ENCODE peak calls at places on chromosome 10, in eight cellular contexts. One of them, this sample, is unnamed.

GRCh38 chr10:80197972-80198591 is 7.3 kb downstream of the ANXA11 start:
- DNase-seq in kidney epithelial cell: no peak
- DNase-seq in esophagus muscularis mucosa: no peak
- DNase-seq in HL-60: no peak
- DNase-seq in astrocyte of the cerebellum: no peak
- DNase-seq in IMR-90: no peak
- DNase-seq in fibroblast of the aortic adventitia: no peak
- DNase-seq in heart right ventricle: no peak
- DNase-seq in this sample: no peak

GRCh38 chr10:103513383-103514060 is 20.0 kb downstream of the NEURL1 start:
- DNase-seq in kidney epithelial cell: no peak
- DNase-seq in esophagus muscularis mucosa: no peak
- DNase-seq in HL-60: no peak
- DNase-seq in astrocyte of the cerebellum: no peak
- DNase-seq in IMR-90: no peak
- DNase-seq in fibroblast of the aortic adventitia: no peak
- DNase-seq in heart right ventricle: no peak
- DNase-seq in this sample: no peak

GRCh38 chr10:35580421-35580770 is 24.7 kb upstream of the GJD4 start:
- DNase-seq in kidney epithelial cell: no peak
- DNase-seq in esophagus muscularis mucosa: no peak
- DNase-seq in HL-60: no peak
- DNase-seq in astrocyte of the cerebellum: no peak
- DNase-seq in IMR-90: no peak
- DNase-seq in fibroblast of the aortic adventitia: no peak
- DNase-seq in heart right ventricle: no peak
- DNase-seq in this sample: no peak

GRCh38 chr10:69854685-69855345 is 53.1 kb downstream of the COL13A1 start:
- DNase-seq in kidney epithelial cell: no peak
- DNase-seq in esophagus muscularis mucosa: no peak
- DNase-seq in HL-60: no peak
- DNase-seq in astrocyte of the cerebellum: no peak
- DNase-seq in IMR-90: no peak
- DNase-seq in fibroblast of the aortic adventitia: no peak
- DNase-seq in heart right ventricle: no peak
- DNase-seq in this sample: no peak

GRCh38 chr10:121002586-121003205 is 151.5 kb downstream of the WDR11 start:
- DNase-seq in kidney epithelial cell: no peak
- DNase-seq in esophagus muscularis mucosa: no peak
- DNase-seq in HL-60: no peak
- DNase-seq in astrocyte of the cerebellum: no peak
- DNase-seq in IMR-90: no peak
- DNase-seq in fibroblast of the aortic adventitia: no peak
- DNase-seq in heart right ventricle: no peak
- DNase-seq in this sample: no peak

GRCh38 chr10:129470103-129470851 is 3.2 kb downstream of the MGMT start:
- DNase-seq in kidney epithelial cell: no peak
- DNase-seq in esophagus muscularis mucosa: peak; percentile 74
- DNase-seq in HL-60: no peak
- DNase-seq in astrocyte of the cerebellum: no peak
- DNase-seq in IMR-90: no peak
- DNase-seq in fibroblast of the aortic adventitia: no peak
- DNase-seq in heart right ventricle: no peak
- DNase-seq in this sample: no peak

GRCh38 chr10:15293862-15294835 is 76.9 kb downstream of the FAM171A1 start:
- DNase-seq in kidney epithelial cell: no peak
- DNase-seq in esophagus muscularis mucosa: no peak
- DNase-seq in HL-60: no peak
- DNase-seq in astrocyte of the cerebellum: peak; percentile 53
- DNase-seq in IMR-90: peak; percentile 25
- DNase-seq in fibroblast of the aortic adventitia: peak; percentile 50
- DNase-seq in heart right ventricle: no peak
- DNase-seq in this sample: no peak

GRCh38 chr10:95414844-95415545 is 124.2 kb upstream of the PDLIM1 start:
- DNase-seq in kidney epithelial cell: no peak
- DNase-seq in esophagus muscularis mucosa: no peak
- DNase-seq in HL-60: no peak
- DNase-seq in astrocyte of the cerebellum: no peak
- DNase-seq in IMR-90: no peak
- DNase-seq in fibroblast of the aortic adventitia: no peak
- DNase-seq in heart right ventricle: peak; percentile 50
- DNase-seq in this sample: no peak

GRCh38 chr10:111481271-111482073 is 404.6 kb downstream of the ADRA2A start:
- DNase-seq in kidney epithelial cell: no peak
- DNase-seq in esophagus muscularis mucosa: peak; percentile 88
- DNase-seq in HL-60: no peak
- DNase-seq in astrocyte of the cerebellum: no peak
- DNase-seq in IMR-90: no peak
- DNase-seq in fibroblast of the aortic adventitia: peak; percentile 1
- DNase-seq in heart right ventricle: no peak
- DNase-seq in this sample: no peak

GRCh38 chr10:32979041-32979440 is 21.0 kb upstream of the ITGB1 start:
- DNase-seq in kidney epithelial cell: no peak
- DNase-seq in esophagus muscularis mucosa: no peak
- DNase-seq in HL-60: no peak
- DNase-seq in astrocyte of the cerebellum: no peak
- DNase-seq in IMR-90: no peak
- DNase-seq in fibroblast of the aortic adventitia: peak; percentile 57
- DNase-seq in heart right ventricle: no peak
- DNase-seq in this sample: peak; percentile 86

GRCh38 chr10:64271508-64271907 is 750.3 kb downstream of the REEP3 start:
- DNase-seq in kidney epithelial cell: no peak
- DNase-seq in esophagus muscularis mucosa: no peak
- DNase-seq in HL-60: no peak
- DNase-seq in astrocyte of the cerebellum: no peak
- DNase-seq in IMR-90: no peak
- DNase-seq in fibroblast of the aortic adventitia: no peak
- DNase-seq in heart right ventricle: no peak
- DNase-seq in this sample: no peak
- H3K4me3 ChIP-seq in kidney epithelial cell: no peak overlapping the region
- H3K4me3 ChIP-seq in esophagus muscularis mucosa: no peak overlapping the region
- H3K4me3 ChIP-seq in HL-60: no peak overlapping the region
- H3K4me3 ChIP-seq in astrocyte of the cerebellum: no peak overlapping the region
- H3K4me3 ChIP-seq in IMR-90: no peak overlapping the region
- H3K4me3 ChIP-seq in fibroblast of the aortic adventitia: no peak overlapping the region
- H3K4me3 ChIP-seq in heart right ventricle: no peak overlapping the region
- H3K4me3 ChIP-seq in this sample: no peak overlapping the region

GRCh38 chr10:72273410-72274212 is at the start of gene DDIT4:
- DNase-seq in kidney epithelial cell: peak; percentile 92
- DNase-seq in esophagus muscularis mucosa: peak; percentile 100
- DNase-seq in HL-60: peak; percentile 99
- DNase-seq in astrocyte of the cerebellum: peak; percentile 95
- DNase-seq in IMR-90: peak; percentile 99
- DNase-seq in fibroblast of the aortic adventitia: peak; percentile 99
- DNase-seq in heart right ventricle: peak; percentile 100
- DNase-seq in this sample: peak; percentile 100
- TF ChIP-seq CTCF in kidney epithelial cell: no peak
- TF ChIP-seq CTCF in esophagus muscularis mucosa: no peak
- TF ChIP-seq CTCF in HL-60: no peak
- TF ChIP-seq CTCF in astrocyte of the cerebellum: no peak
- TF ChIP-seq CTCF in IMR-90: peak; percentile 0
- TF ChIP-seq CTCF in fibroblast of the aortic adventitia: no peak
- TF ChIP-seq CTCF in heart right ventricle: no peak
- TF ChIP-seq CTCF in this sample: no peak

GRCh38 chr10:110353244-110354119 is 48.8 kb upstream of the SMNDC1 start:
- DNase-seq in kidney epithelial cell: no peak
- DNase-seq in esophagus muscularis mucosa: no peak
- DNase-seq in HL-60: no peak
- DNase-seq in astrocyte of the cerebellum: no peak
- DNase-seq in IMR-90: peak; percentile 99
- DNase-seq in fibroblast of the aortic adventitia: peak; percentile 83
- DNase-seq in heart right ventricle: no peak
- DNase-seq in this sample: peak; percentile 85
- H3K4me3 ChIP-seq in kidney epithelial cell: no peak overlapping the region
- H3K4me3 ChIP-seq in esophagus muscularis mucosa: no peak overlapping the region
- H3K4me3 ChIP-seq in HL-60: no peak overlapping the region
- H3K4me3 ChIP-seq in astrocyte of the cerebellum: no peak overlapping the region
- H3K4me3 ChIP-seq in IMR-90: peak overlapping the region; percentile 8
- H3K4me3 ChIP-seq in fibroblast of the aortic adventitia: peak overlapping the region; percentile 32
- H3K4me3 ChIP-seq in heart right ventricle: no peak overlapping the region
- H3K4me3 ChIP-seq in this sample: no peak overlapping the region

GRCh38 chr10:58335306-58336005 is 650 bp downstream of the UBE2D1 start:
- DNase-seq in kidney epithelial cell: peak; percentile 16
- DNase-seq in esophagus muscularis mucosa: no peak
- DNase-seq in HL-60: no peak
- DNase-seq in astrocyte of the cerebellum: no peak
- DNase-seq in IMR-90: peak; percentile 61
- DNase-seq in fibroblast of the aortic adventitia: peak; percentile 26
- DNase-seq in heart right ventricle: peak; percentile 42
- DNase-seq in this sample: peak; percentile 32

GRCh38 chr10:58336242-58336641 is 1.4 kb downstream of the UBE2D1 start:
- DNase-seq in kidney epithelial cell: no peak
- DNase-seq in esophagus muscularis mucosa: no peak
- DNase-seq in HL-60: no peak
- DNase-seq in astrocyte of the cerebellum: no peak
- DNase-seq in IMR-90: no peak
- DNase-seq in fibroblast of the aortic adventitia: no peak
- DNase-seq in heart right ventricle: no peak
- DNase-seq in this sample: no peak

GRCh38 chr10:58330397-58330796 is 4.4 kb upstream of the UBE2D1 start:
- DNase-seq in kidney epithelial cell: no peak
- DNase-seq in esophagus muscularis mucosa: no peak
- DNase-seq in HL-60: no peak
- DNase-seq in astrocyte of the cerebellum: no peak
- DNase-seq in IMR-90: no peak
- DNase-seq in fibroblast of the aortic adventitia: no peak
- DNase-seq in heart right ventricle: no peak
- DNase-seq in this sample: no peak

GRCh38 chr10:58334817-58335305 is at the start of gene UBE2D1:
- DNase-seq in kidney epithelial cell: peak; percentile 26
- DNase-seq in esophagus muscularis mucosa: peak; percentile 97
- DNase-seq in HL-60: peak; percentile 88
- DNase-seq in astrocyte of the cerebellum: peak; percentile 8
- DNase-seq in IMR-90: peak; percentile 56
- DNase-seq in fibroblast of the aortic adventitia: peak; percentile 66
- DNase-seq in heart right ventricle: peak; percentile 93
- DNase-seq in this sample: peak; percentile 74
- TF ChIP-seq CTCF in kidney epithelial cell: no peak
- TF ChIP-seq CTCF in esophagus muscularis mucosa: peak; percentile 46
- TF ChIP-seq CTCF in HL-60: no peak
- TF ChIP-seq CTCF in astrocyte of the cerebellum: peak; percentile 34
- TF ChIP-seq CTCF in IMR-90: peak; percentile 2
- TF ChIP-seq CTCF in fibroblast of the aortic adventitia: peak; percentile 18
- TF ChIP-seq CTCF in heart right ventricle: peak; percentile 21
- TF ChIP-seq CTCF in this sample: peak; percentile 20

DNA sequence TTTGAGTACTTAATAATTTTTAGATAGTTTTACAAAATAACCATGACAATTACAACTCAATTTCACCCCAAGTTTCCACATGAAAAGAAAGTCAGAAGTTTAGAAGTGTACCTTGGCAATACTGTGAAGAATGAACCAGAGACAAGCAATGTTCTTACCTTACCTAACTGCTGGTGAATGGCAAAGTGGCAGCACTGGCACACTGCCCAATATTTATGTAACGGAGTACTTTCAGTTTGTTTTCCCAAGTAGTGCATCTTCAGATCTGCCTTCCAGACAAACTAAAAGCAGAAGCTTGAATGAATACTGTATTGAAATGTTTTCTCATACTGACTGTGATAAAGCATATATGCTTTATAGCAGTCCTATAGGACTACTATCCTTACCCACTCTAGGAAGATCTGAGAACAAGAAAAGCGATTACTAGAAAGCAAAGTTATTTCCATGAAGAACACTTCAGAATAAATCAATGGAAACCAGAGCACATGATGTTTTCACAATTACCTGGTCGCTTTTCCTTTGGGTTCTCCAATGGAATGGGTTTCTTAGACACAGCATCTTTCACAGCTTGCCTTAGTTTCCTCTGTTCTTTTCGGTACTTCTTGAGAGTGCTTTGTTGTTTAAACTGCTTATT is 1.5 kb downstream of the NOC3L start:
- DNase-seq in kidney epithelial cell: no peak
- DNase-seq in esophagus muscularis mucosa: no peak
- DNase-seq in HL-60: peak; percentile 27
- DNase-seq in astrocyte of the cerebellum: no peak
- DNase-seq in IMR-90: no peak
- DNase-seq in fibroblast of the aortic adventitia: peak; percentile 42
- DNase-seq in heart right ventricle: no peak
- DNase-seq in this sample: peak; percentile 52
- H3K4me3 ChIP-seq in kidney epithelial cell: no peak overlapping the region
- H3K4me3 ChIP-seq in esophagus muscularis mucosa: peak overlapping the region; percentile 69
- H3K4me3 ChIP-seq in HL-60: peak overlapping the region; percentile 91
- H3K4me3 ChIP-seq in astrocyte of the cerebellum: no peak overlapping the region
- H3K4me3 ChIP-seq in IMR-90: no peak overlapping the region
- H3K4me3 ChIP-seq in fibroblast of the aortic adventitia: peak overlapping the region; percentile 36
- H3K4me3 ChIP-seq in heart right ventricle: no peak overlapping the region
- H3K4me3 ChIP-seq in this sample: peak overlapping the region; percentile 87

GRCh38 chr10:46541017-46541661 is 15.3 kb downstream of the GPRIN2 start:
- DNase-seq in kidney epithelial cell: no peak
- DNase-seq in esophagus muscularis mucosa: no peak
- DNase-seq in HL-60: no peak
- DNase-seq in astrocyte of the cerebellum: no peak
- DNase-seq in IMR-90: no peak
- DNase-seq in fibroblast of the aortic adventitia: no peak
- DNase-seq in heart right ventricle: no peak
- DNase-seq in this sample: no peak
- TF ChIP-seq CTCF in kidney epithelial cell: peak; percentile 43
- TF ChIP-seq CTCF in esophagus muscularis mucosa: peak; percentile 33
- TF ChIP-seq CTCF in HL-60: no peak
- TF ChIP-seq CTCF in astrocyte of the cerebellum: peak; percentile 6
- TF ChIP-seq CTCF in IMR-90: no peak
- TF ChIP-seq CTCF in fibroblast of the aortic adventitia: peak; percentile 30
- TF ChIP-seq CTCF in heart right ventricle: peak; percentile 42
- TF ChIP-seq CTCF in this sample: peak; percentile 13

DNA sequence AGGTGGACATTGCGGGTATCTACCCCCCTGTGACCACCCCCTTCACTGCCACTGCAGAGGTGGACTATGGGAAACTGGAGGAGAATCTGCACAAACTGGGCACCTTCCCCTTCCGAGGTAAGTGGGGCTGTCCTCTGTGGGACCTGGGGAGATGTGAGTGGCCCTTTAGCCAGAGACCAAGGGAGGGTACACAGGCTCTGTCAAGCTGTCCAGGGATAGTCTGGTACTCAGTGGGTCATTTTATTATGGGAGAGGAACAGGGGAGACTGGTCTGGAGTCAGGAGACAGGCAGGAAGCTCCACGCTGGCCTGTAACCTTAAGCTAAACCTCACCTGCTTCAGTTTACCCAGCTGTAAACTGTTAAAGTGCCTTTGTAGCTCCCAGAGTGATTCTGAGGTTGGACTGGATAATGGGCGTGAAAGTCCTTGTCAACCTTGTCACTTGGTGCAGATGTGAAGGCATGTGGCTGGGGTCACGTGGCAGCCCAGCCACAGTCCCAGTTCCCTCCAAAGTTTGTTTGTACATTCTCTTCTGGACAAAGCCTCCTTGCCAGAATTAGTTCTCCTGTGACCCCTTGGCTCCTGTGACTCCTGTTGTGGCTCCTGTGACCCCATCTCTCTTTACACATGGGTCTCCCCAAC is 729 bp downstream of the HOGA1 start:
- DNase-seq in kidney epithelial cell: no peak
- DNase-seq in esophagus muscularis mucosa: no peak
- DNase-seq in HL-60: no peak
- DNase-seq in astrocyte of the cerebellum: no peak
- DNase-seq in IMR-90: no peak
- DNase-seq in fibroblast of the aortic adventitia: no peak
- DNase-seq in heart right ventricle: no peak
- DNase-seq in this sample: no peak
- H3K4me3 ChIP-seq in kidney epithelial cell: peak overlapping the region; percentile 1
- H3K4me3 ChIP-seq in esophagus muscularis mucosa: no peak overlapping the region
- H3K4me3 ChIP-seq in HL-60: no peak overlapping the region
- H3K4me3 ChIP-seq in astrocyte of the cerebellum: no peak overlapping the region
- H3K4me3 ChIP-seq in IMR-90: no peak overlapping the region
- H3K4me3 ChIP-seq in fibroblast of the aortic adventitia: no peak overlapping the region
- H3K4me3 ChIP-seq in heart right ventricle: no peak overlapping the region
- H3K4me3 ChIP-seq in this sample: no peak overlapping the region